ENCODE peak calls at places on chromosome 14, in seven cellular contexts. K, Z, N, C, F, T and O are unnamed samples. For H3K27me3 and H3K36me3, the result is how much of the 10 kb centered on the place peaks cover.

GRCh38 chr14:40336846-40337245 is 904.6 kb upstream of the FBXO33 start:
- DNase-seq in K (no peak), Z (no peak), N (no peak), C (no peak), F (no peak), T (no peak), O (no peak)

GRCh38 chr14:96904201-96904600 is 107.0 kb downstream of the VRK1 start:
- DNase-seq in K (no peak), Z (no peak), N (no peak), C (no peak), F (no peak), T (peak), O (no peak)

GRCh38 chr14:101590616-101591015 is 29.3 kb downstream of the DIO3 start:
- DNase-seq in K (no peak), Z (no peak), N (no peak), C (no peak), F (no peak), T (no peak), O (no peak)

GRCh38 chr14:100786131-100786530 is 39.8 kb upstream of the MEG3 start:
- DNase-seq in K (no peak), Z (no peak), N (no peak), C (no peak), F (no peak), T (no peak), O (no peak)

GRCh38 chr14:101186544-101186943 is 283.0 kb upstream of the RTL1 start:
- DNase-seq in K (no peak), Z (no peak), N (no peak), C (no peak), F (no peak), T (no peak), O (no peak)

GRCh38 chr14:75315143-75315542 is 36.5 kb downstream of the FOS start:
- DNase-seq in K (no peak), Z (no peak), N (no peak), C (no peak), F (no peak), T (peak), O (no peak)

GRCh38 chr14:23559010-23559920 is 3.2 kb downstream of the THTPA start:
- DNase-seq in K (peak), Z (peak), N (no peak), C (no peak), F (peak), T (peak), O (no peak)

GRCh38 chr14:104551851-104552737 is 27.5 kb upstream of the C14orf180 start:
- DNase-seq in K (peak), Z (no peak), N (no peak), C (no peak), F (peak), T (no peak), O (no peak)

GRCh38 chr14:69190191-69190590 is 1.1 kb upstream of the EXD2 start:
- DNase-seq in K (no peak), Z (no peak), N (no peak), C (no peak), F (no peak), T (no peak), O (no peak)

GRCh38 chr14:69615471-69616407 is 4.3 kb downstream of the SUSD6 start:
- DNase-seq in K (no peak), Z (peak), N (peak), C (no peak), F (no peak), T (peak), O (peak)

GRCh38 chr14:72894623-72895378 is 900 bp upstream of the DPF3 start:
- DNase-seq in K (peak), Z (peak), N (no peak), C (no peak), F (peak), T (peak), O (peak)

GRCh38 chr14:100486025-100486828 is 101.0 kb downstream of the BEGAIN start:
- DNase-seq in K (peak), Z (peak), N (peak), C (no peak), F (peak), T (peak), O (peak)

GRCh38 chr14:77376380-77376770 is 519 bp downstream of the TMED8 start:
- DNase-seq in K (peak), Z (peak), N (peak), C (no peak), F (peak), T (no peak), O (no peak)

DNA sequence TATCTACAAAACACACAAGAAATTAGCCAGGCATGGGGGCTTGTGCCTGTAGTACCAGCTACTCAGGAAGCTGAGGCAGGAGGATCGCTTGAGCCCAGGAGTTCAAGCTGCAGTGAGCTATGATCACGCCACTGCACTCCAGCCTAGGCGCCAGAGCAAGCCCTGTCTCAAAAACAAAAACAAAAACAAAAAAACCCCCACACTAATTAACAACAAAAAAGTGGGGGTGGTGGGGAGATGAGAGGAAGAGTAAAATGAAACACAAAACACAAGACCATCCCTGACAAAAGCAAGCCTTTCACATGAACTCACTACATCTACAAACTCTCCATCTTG is 53.9 kb upstream of the HECTD1 start:
- DNase-seq in K (no peak), Z (no peak), N (no peak), C (no peak), F (no peak), T (no peak), O (no peak)
- H3K4me3 ChIP-seq in K (no peak), Z (no peak), N (no peak), C (no peak), F (no peak), T (peak), O (no peak)

DNA sequence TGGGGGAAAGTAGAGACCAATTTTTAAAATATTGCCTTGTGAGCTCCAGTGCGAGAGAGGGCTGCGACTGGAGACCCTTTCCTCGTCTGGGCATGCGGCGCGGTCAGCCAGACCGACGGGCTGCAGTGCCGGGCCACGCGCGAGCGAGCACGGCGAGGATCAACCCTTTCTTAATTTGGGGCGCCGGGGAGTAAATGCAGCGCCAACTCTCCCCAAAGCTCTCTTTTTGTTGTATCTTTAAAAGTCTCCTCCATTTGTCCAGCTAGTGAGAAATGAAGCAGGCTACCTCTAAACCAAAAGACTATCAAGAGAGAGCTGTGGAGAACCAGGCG is 1.5 kb downstream of the SIX1 start:
- DNase-seq in K (no peak), Z (no peak), N (no peak), C (no peak), F (peak), T (no peak), O (no peak)
- H3K27me3 ChIP-seq in K (half or more), Z (half or more), N (under half), C (under half), F (half or more), T (under half), O (under half)

DNA sequence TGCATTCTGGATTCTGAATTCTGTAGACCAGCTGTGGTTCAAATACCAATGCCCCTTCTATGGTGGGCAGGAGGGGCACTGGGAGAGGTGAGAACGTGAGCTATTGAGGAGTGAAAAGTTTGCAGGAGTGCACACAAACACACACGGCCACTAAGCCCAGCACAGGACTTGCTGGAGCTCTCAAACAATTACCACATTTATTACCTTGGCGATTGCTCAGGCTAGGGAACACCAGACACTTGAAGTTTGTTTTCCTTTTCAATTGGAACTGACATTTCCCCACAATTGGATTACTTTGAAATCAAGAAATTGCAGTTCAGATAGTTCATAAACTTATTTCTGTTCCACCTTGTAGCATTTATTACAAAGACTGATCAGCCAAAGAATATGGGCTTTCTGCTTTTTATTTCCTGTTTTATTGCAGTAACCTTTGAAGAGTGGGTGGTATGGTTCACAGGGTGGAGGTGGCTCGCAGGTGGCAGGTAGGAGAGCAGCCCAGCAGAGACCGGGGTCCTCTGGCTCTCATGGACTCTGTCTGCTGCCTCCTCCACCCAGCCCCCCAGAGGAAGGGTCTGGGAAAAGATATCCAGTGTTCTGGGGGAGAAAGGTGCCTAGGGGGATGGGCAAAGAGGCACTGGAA is 429.8 kb upstream of the CCDC196 start:
- DNase-seq in K (no peak), Z (no peak), N (no peak), C (no peak), F (no peak), T (no peak), O (no peak)
- H3K36me3 ChIP-seq in K (under half), Z (under half), N (under half), C (under half), F (under half), T (under half), O (under half)

DNA sequence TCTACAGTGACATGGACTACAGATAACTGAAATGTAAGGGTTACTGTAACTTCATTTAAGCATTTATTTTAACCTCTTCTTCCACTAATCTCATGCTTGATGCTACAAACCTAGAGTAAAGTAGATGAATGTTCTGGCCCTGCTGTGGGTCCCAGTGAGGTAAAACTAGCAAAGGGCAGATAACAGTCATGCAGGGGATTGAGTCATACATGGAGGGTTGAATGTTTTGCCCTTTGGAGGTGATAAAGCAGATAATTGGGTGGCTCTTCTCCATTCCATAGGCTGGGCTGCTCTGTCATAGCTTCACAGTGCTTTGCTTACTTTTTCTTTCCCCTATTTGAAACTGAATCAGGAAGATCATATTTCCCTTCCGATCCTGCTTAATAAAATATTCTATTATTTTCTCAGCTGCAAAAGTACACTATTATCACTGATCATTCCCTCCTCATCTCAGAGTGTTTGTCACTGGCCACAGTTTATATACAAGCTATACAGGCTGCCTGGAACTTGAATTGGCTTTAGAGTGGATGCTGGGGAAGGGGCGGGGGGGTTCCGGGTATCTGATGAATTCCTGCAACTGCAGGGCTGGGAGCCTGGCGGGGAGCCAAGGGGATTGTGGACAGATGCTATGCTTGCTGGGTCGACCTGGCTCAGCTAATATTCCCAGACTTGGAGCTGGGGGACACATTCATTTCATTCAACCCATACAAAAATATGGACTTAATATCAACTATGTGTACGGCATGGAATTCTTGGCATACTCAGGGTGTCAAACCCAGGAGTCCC is 235.1 kb downstream of the NRXN3 start:
- DNase-seq in K (no peak), Z (no peak), N (no peak), C (no peak), F (no peak), T (no peak), O (no peak)
- H3K4me3 ChIP-seq in K (no peak), Z (no peak), N (no peak), C (no peak), F (no peak), T (no peak), O (peak)

DNA sequence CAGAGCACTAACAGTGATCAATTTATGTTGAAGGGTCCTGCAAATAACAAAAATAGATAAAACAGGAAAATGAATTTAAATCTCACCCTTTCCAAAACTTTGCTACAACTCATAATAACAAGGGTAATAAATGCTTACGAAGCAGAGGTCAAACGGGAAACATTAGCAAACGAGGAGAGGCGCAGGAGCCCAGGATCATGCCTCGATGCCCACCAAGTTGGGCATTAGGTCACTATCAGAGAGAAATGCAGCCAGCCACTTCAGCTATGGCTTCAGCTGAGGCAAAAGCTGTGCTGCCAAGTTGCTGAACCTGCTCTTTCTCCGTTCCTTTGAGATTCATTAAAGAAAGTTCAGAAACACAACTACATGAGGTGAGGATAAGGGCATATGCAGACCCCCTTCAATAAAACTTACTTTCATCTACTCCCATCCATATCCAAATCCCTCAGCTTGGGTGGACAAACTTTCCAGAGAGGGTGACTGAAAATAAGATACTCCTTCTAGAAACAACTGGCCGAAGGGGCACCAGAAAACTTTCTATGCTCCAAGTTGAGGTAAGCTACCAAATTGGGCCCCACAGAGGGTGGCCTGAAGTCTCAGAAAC is 7.9 kb downstream of the NKX2-1 start:
- DNase-seq in K (no peak), Z (no peak), N (no peak), C (no peak), F (no peak), T (no peak), O (no peak)
- H3K27me3 ChIP-seq in K (half or more), Z (under half), N (under half), C (under half), F (half or more), T (half or more), O (under half)

GRCh38 chr14:50475460-50475859 is 56.9 kb downstream of the MAP4K5 start:
- DNase-seq in K (no peak), Z (no peak), N (no peak), C (peak), F (no peak), T (peak), O (no peak)
- H3K36me3 ChIP-seq in K (half or more), Z (half or more), N (under half), C (under half), F (half or more), T (half or more), O (under half)

DNA sequence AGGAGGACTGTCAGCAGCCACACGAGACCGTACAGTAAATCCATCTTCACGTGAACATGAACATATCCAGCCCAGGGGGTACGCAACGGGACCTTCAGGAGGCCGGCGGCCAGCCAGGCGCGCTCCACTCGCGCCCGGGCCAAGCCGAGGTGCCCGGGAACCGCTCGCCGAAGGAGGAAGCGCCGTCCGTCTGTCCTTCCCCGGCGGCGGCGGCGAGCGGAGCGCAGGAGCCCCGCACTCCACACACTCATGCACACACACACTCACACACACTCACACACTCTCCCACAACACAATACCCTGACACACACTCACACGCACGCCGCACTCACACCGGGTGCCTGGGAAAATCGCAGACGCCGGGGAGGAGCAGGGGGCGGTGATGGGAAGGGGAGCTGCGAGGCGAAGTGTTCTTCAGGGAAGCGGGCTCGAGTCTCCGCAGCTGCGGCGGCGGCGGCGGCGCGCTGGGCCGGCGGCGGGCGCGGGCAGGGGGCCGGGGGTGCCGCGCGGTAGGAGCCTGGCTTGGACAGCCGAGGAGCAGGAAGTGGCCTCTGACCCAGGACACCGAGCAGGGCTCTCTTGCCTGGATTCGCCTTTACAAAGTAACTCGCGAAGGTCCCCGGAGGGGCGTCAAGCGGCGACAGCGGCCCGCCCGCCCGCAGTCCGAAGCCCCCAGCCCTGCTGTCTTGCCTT is 713 bp downstream of the MDGA2 start:
- DNase-seq in K (no peak), Z (no peak), N (no peak), C (no peak), F (peak), T (no peak), O (no peak)
- H3K4me3 ChIP-seq in K (peak), Z (no peak), N (no peak), C (no peak), F (peak), T (peak), O (no peak)